ENCODE peak calls at places on chromosomes 6 and 20, in ten cellular contexts. I, X, G, Z, E, V, W, F, P and Y are unnamed samples.

GRCh38 chr20:1299522-1299921 is 29.4 kb downstream of the SDCBP2 start:
- DNase-seq in I (no peak), X (no peak), G (peak), Z (peak), E (no peak), V (peak), W (peak), F (no peak), P (no peak), Y (peak)

GRCh38 chr6:112330071-112330876 is 16.9 kb upstream of the RFPL4B start:
- DNase-seq in I (peak), X (peak), G (no peak), Z (peak), E (peak), V (peak), W (no peak), F (peak), P (peak), Y (no peak)

GRCh38 chr6:155412335-155412734 is 43.3 kb downstream of the NOX3 start:
- DNase-seq in I (peak), X (peak), G (no peak), Z (no peak), E (peak), V (no peak), W (peak), F (peak), P (no peak), Y (no peak)

GRCh38 chr20:57951549-57951948 is 241.7 kb upstream of the PMEPA1 start:
- DNase-seq in I (no peak), X (no peak), G (no peak), Z (no peak), E (no peak), V (no peak), W (no peak), F (no peak), P (no peak), Y (no peak)

GRCh38 chr20:53797085-53797484 is 203.4 kb upstream of the ZNF217 start:
- DNase-seq in I (no peak), X (no peak), G (no peak), Z (no peak), E (no peak), V (no peak), W (no peak), F (no peak), P (no peak), Y (no peak)

GRCh38 chr6:144612811-144613210 is 327.7 kb downstream of the UTRN start:
- DNase-seq in I (no peak), X (no peak), G (no peak), Z (no peak), E (no peak), V (no peak), W (no peak), F (no peak), P (no peak), Y (no peak)

GRCh38 chr6:79602859-79603258 is 28.3 kb upstream of the SH3BGRL2 start:
- DNase-seq in I (no peak), X (no peak), G (no peak), Z (no peak), E (no peak), V (no peak), W (no peak), F (no peak), P (no peak), Y (no peak)

GRCh38 chr6:161548713-161549112 is 274.9 kb upstream of the AGPAT4 start:
- DNase-seq in I (no peak), X (no peak), G (no peak), Z (no peak), E (no peak), V (no peak), W (no peak), F (no peak), P (no peak), Y (no peak)

GRCh38 chr20:19654906-19655305 is 103.2 kb upstream of the RIN2 start:
- DNase-seq in I (no peak), X (no peak), G (no peak), Z (no peak), E (no peak), V (no peak), W (no peak), F (no peak), P (no peak), Y (no peak)

GRCh38 chr6:28985396-28986164 is 19.5 kb downstream of the ZNF311 start:
- DNase-seq in I (peak), X (peak), G (no peak), Z (peak), E (peak), V (peak), W (peak), F (peak), P (peak), Y (no peak)

GRCh38 chr6:111231078-111231435 is 143.8 kb downstream of the SLC16A10 start:
- DNase-seq in I (no peak), X (no peak), G (no peak), Z (no peak), E (no peak), V (no peak), W (no peak), F (no peak), P (no peak), Y (no peak)

GRCh38 chr20:31987744-31988143 is 19.8 kb downstream of the XKR7 start:
- DNase-seq in I (peak), X (peak), G (no peak), Z (no peak), E (peak), V (peak), W (no peak), F (no peak), P (peak), Y (no peak)

GRCh38 chr6:13724174-13724573 is 12.5 kb upstream of the RANBP9 start:
- DNase-seq in I (no peak), X (peak), G (no peak), Z (peak), E (no peak), V (peak), W (no peak), F (no peak), P (peak), Y (no peak)

GRCh38 chr6:51844391-51844735 is 243.1 kb downstream of the PKHD1 start:
- DNase-seq in I (no peak), X (no peak), G (no peak), Z (no peak), E (no peak), V (no peak), W (peak), F (no peak), P (no peak), Y (no peak)

GRCh38 chr6:125104425-125104824 is 49.1 kb upstream of the TPD52L1 start:
- DNase-seq in I (peak), X (peak), G (no peak), Z (no peak), E (peak), V (no peak), W (peak), F (peak), P (peak), Y (no peak)

GRCh38 chr20:23637282-23638221 is at the start of gene CST3:
- DNase-seq in I (peak), X (peak), G (no peak), Z (peak), E (peak), V (peak), W (peak), F (peak), P (no peak), Y (peak)

GRCh38 chr6:148231572-148231971 is 111.1 kb upstream of the SASH1 start:
- DNase-seq in I (peak), X (peak), G (no peak), Z (no peak), E (peak), V (peak), W (no peak), F (peak), P (peak), Y (no peak)

GRCh38 chr6:149015877-149016525 is 269.2 kb downstream of the UST start:
- DNase-seq in I (no peak), X (no peak), G (no peak), Z (no peak), E (no peak), V (no peak), W (no peak), F (no peak), P (no peak), Y (no peak)

GRCh38 chr20:11777861-11778570 is 139.7 kb upstream of the BTBD3 start:
- DNase-seq in I (peak), X (peak), G (no peak), Z (no peak), E (peak), V (no peak), W (no peak), F (peak), P (no peak), Y (no peak)

GRCh38 chr6:105424177-105424783 is 21.4 kb upstream of the PREP start:
- DNase-seq in I (peak), X (peak), G (peak), Z (peak), E (peak), V (peak), W (peak), F (peak), P (no peak), Y (peak)

GRCh38 chr20:61655591-61655990 is 403.5 kb downstream of the CDH4 start:
- DNase-seq in I (no peak), X (no peak), G (no peak), Z (no peak), E (no peak), V (no peak), W (no peak), F (no peak), P (no peak), Y (no peak)

GRCh38 chr20:22282696-22283095 is 301.7 kb downstream of the FOXA2 start:
- DNase-seq in I (no peak), X (no peak), G (no peak), Z (no peak), E (no peak), V (no peak), W (no peak), F (no peak), P (no peak), Y (no peak)
- TF ChIP-seq CTCF in I (no peak), X (no peak), G (no peak), Z (no peak), E (no peak), V (no peak), W (no peak), F (no peak), P (no peak), Y (no peak)

GRCh38 chr20:2873747-2874041 is 413 bp downstream of the PTPRA start:
- DNase-seq in I (no peak), X (no peak), G (peak), Z (peak), E (no peak), V (no peak), W (peak), F (peak), P (no peak), Y (peak)
- TF ChIP-seq CTCF in I (no peak), X (no peak), G (no peak), Z (no peak), E (no peak), V (no peak), W (no peak), F (no peak), P (no peak), Y (no peak)

GRCh38 chr6:170043150-170043819 is 247.6 kb downstream of the DLL1 start:
- DNase-seq in I (no peak), X (no peak), G (no peak), Z (no peak), E (no peak), V (no peak), W (no peak), F (no peak), P (no peak), Y (no peak)
- TF ChIP-seq CTCF in I (no peak), X (no peak), G (no peak), Z (no peak), E (no peak), V (no peak), W (no peak), F (no peak), P (no peak), Y (no peak)

GRCh38 chr6:68978411-68978810 is 343.3 kb downstream of the ADGRB3 start:
- DNase-seq in I (peak), X (no peak), G (no peak), Z (no peak), E (no peak), V (no peak), W (no peak), F (no peak), P (no peak), Y (no peak)

GRCh38 chr6:68976260-68976659 is 341.2 kb downstream of the ADGRB3 start:
- DNase-seq in I (no peak), X (no peak), G (no peak), Z (no peak), E (peak), V (peak), W (no peak), F (no peak), P (no peak), Y (no peak)

DNA sequence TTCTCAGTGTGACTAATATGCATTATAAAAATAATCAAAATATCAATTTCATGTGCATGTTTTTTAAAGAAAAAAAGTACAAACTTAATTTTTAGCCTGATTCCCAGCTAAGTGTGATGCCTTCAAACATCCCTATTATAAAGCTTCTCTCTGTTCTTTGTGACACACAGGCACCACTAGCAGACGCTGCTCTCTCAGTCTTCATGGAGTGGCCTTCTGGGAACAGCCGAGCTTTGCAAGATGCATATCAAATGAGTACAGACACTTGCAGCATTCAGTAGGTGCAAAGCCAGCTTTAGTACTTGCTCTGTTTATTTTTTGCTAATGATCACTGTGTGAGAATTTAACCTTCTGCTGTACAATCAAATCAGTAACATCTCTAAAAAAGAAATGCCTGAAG is 340.0 kb downstream of the ADGRB3 start:
- DNase-seq in I (peak), X (no peak), G (no peak), Z (peak), E (peak), V (no peak), W (peak), F (no peak), P (no peak), Y (no peak)
- TF ChIP-seq CTCF in I (no peak), X (no peak), G (no peak), Z (no peak), E (peak), V (no peak), W (peak), F (no peak), P (no peak), Y (no peak)

GRCh38 chr6:20789162-20789561 is 254.9 kb downstream of the CDKAL1 start:
- DNase-seq in I (peak), X (no peak), G (no peak), Z (no peak), E (peak), V (no peak), W (no peak), F (peak), P (no peak), Y (no peak)
- TF ChIP-seq CTCF in I (no peak), X (peak), G (no peak), Z (no peak), E (peak), V (peak), W (peak), F (peak), P (peak), Y (no peak)